ENCODE peak calls at places on chromosomes 11 and 22, in five cellular contexts. D is LoVo; F is endothelial cell of umbilical vein; B is activated gamma-delta T cell treated with anti-CD3 and anti-CD28 coated beads, Interleukin-2, amount 50 U/mL, for 16 hours; U is GM03348. O is an unnamed sample.

GRCh38 chr11:73637012-73637411 is 9.4 kb upstream of the PLEKHB1 start:
- DNase-seq in U (no peak), B (no peak), F (no peak), D (no peak), O (no peak)

GRCh38 chr22:40684728-40685127 is 5.4 kb downstream of the MCHR1 start:
- DNase-seq in U (no peak), F (no peak), D (no peak), B (no peak), O (no peak)

GRCh38 chr11:120512727-120513435 is 1.3 kb downstream of the GRIK4 start:
- DNase-seq in D (no peak), U (no peak), F (no peak), B (no peak), O (peak)

GRCh38 chr11:3089236-3090061 is 32.2 kb upstream of the CARS1 start:
- DNase-seq in F (no peak), B (no peak), D (no peak), U (peak), O (no peak)

GRCh38 chr11:7442588-7443215 is 42.6 kb upstream of the OLFML1 start:
- DNase-seq in B (peak), D (peak), F (peak), U (peak), O (peak)

GRCh38 chr11:71206186-71206585 is 46.2 kb downstream of the SHANK2 start:
- DNase-seq in B (no peak), D (no peak), U (peak), F (no peak), O (no peak)

GRCh38 chr11:11476971-11477645 is 124.1 kb upstream of the CSNK2A3 start:
- DNase-seq in U (no peak), B (no peak), F (no peak), D (no peak), O (no peak)

GRCh38 chr22:31211504-31211861 is 615 bp upstream of the LIMK2 start:
- DNase-seq in U (no peak), F (no peak), B (no peak), D (no peak), O (no peak)

GRCh38 chr11:1401656-1402221 is 12.0 kb downstream of the BRSK2 start:
- DNase-seq in D (peak), U (peak), B (no peak), F (peak), O (peak)

GRCh38 chr11:74672956-74673895 is 58.0 kb downstream of the CHRDL2 start:
- DNase-seq in B (no peak), D (no peak), F (peak), U (peak), O (peak)

GRCh38 chr22:49554741-49555140 is 272.9 kb downstream of the BRD1 start:
- DNase-seq in D (no peak), B (no peak), F (no peak), U (no peak), O (no peak)

GRCh38 chr11:56961609-56962008 is 27.1 kb upstream of the OR5AK2 start:
- DNase-seq in U (no peak), B (no peak), F (no peak), D (no peak), O (no peak)

GRCh38 chr22:26479792-26480610 is 3.6 kb downstream of the HPS4 start:
- DNase-seq in D (no peak), U (no peak), B (no peak), F (no peak), O (no peak)

GRCh38 chr11:124194696-124195418 is 11.7 kb downstream of the OR10D3 start:
- DNase-seq in U (peak), F (peak), B (no peak), D (peak), O (peak)

GRCh38 chr11:10267821-10268220 is 26.2 kb downstream of the SBF2 start:
- DNase-seq in B (no peak), U (no peak), F (no peak), D (no peak), O (no peak)

GRCh38 chr11:115993613-115994012 is 489.4 kb upstream of the CADM1 start:
- DNase-seq in D (no peak), B (no peak), U (no peak), F (no peak), O (no peak)

O was measured in H4.